ENCODE peak calls at places on chromosomes 1 and 21, in five cellular contexts. J, F, C, Y and B are unnamed samples.

GRCh38 chr1:225897595-225898514 is 8.9 kb upstream of the LEFTY1 start:
- DNase-seq in J (no peak), F (no peak), C (peak; percentile 46), Y (peak; percentile 73), B (no peak)

GRCh38 chr21:44583800-44584147 is 3.4 kb upstream of the KRTAP10-5 start:
- DNase-seq in J (no peak), F (no peak), C (no peak), Y (no peak), B (peak; percentile 18)

GRCh38 chr1:198771562-198772153 is 132.8 kb downstream of the PTPRC start:
- DNase-seq in J (no peak), F (no peak), C (no peak), Y (no peak), B (no peak)

GRCh38 chr1:25473653-25474225 is 43.0 kb downstream of the MACO1 start:
- DNase-seq in J (no peak), F (no peak), C (no peak), Y (no peak), B (no peak)

GRCh38 chr1:217907504-217907903 is 276.4 kb downstream of the SPATA17 start:
- DNase-seq in J (no peak), F (no peak), C (no peak), Y (no peak), B (no peak)

GRCh38 chr1:222641269-222641948 is 23.5 kb downstream of the MIA3 start:
- DNase-seq in J (no peak), F (no peak), C (no peak), Y (no peak), B (no peak)

GRCh38 chr21:46478910-46479309 is 20.2 kb downstream of the DIP2A start:
- DNase-seq in J (no peak), F (no peak), C (no peak), Y (no peak), B (no peak)

GRCh38 chr1:61318319-61319125 is 236.2 kb downstream of the NFIA start:
- DNase-seq in J (no peak), F (no peak), C (no peak), Y (no peak), B (peak; percentile 34)

GRCh38 chr21:28152729-28153128 is 839.9 kb downstream of the LTN1 start:
- DNase-seq in J (no peak), F (no peak), C (no peak), Y (no peak), B (no peak)

GRCh38 chr1:202416641-202417040 is 68.1 kb downstream of the PPP1R12B start:
- DNase-seq in J (peak; percentile 27), F (no peak), C (no peak), Y (no peak), B (no peak)

GRCh38 chr1:35569956-35570355 is 3.2 kb upstream of the TFAP2E start:
- DNase-seq in J (no peak), F (no peak), C (no peak), Y (no peak), B (no peak)

GRCh38 chr1:77413541-77414335 is 131.9 kb downstream of the AK5 start:
- DNase-seq in J (no peak), F (no peak), C (no peak), Y (no peak), B (no peak)

GRCh38 chr1:68442822-68443556 is 6.8 kb downstream of the RPE65 start:
- DNase-seq in J (no peak), F (no peak), C (no peak), Y (no peak), B (no peak)

GRCh38 chr1:219697667-219698066 is 84.8 kb upstream of the ZC3H11B start:
- DNase-seq in J (no peak), F (no peak), C (no peak), Y (no peak), B (no peak)